ENCODE peak calls at places on chromosomes 7 and 10, in four cellular contexts. W is GM04504, U is mammary epithelial cell, B is fibroblast of pulmonary artery. H is an unnamed sample.

GRCh38 chr10:88841316-88842111 is 10.1 kb downstream of the ANKRD22 start:
- DNase-seq in W (no peak), B (no peak), U (no peak), H (no peak)

GRCh38 chr10:115969591-115969990 is 303.4 kb downstream of the GFRA1 start:
- DNase-seq in U (no peak), B (no peak), W (no peak), H (no peak)

GRCh38 chr7:103348452-103348851 is 1.0 kb downstream of the PSMC2 start:
- DNase-seq in W (no peak), U (no peak), B (no peak), H (no peak)

GRCh38 chr7:50838675-50839377 is 56.1 kb upstream of the GRB10 start:
- DNase-seq in B (peak), U (no peak), W (peak), H (no peak)

GRCh38 chr7:27709137-27710075 is 30.6 kb upstream of the TAX1BP1 start:
- DNase-seq in B (peak), W (peak), U (peak), H (no peak)

GRCh38 chr10:94403823-94404228 is 1.5 kb downstream of the TBC1D12 start:
- DNase-seq in W (no peak), B (no peak), U (peak), H (no peak)

GRCh38 chr10:79007843-79008319 is 60.9 kb upstream of the ZMIZ1 start:
- DNase-seq in B (peak), U (no peak), W (no peak), H (no peak)

GRCh38 chr7:13852281-13852968 is 137.0 kb downstream of the ETV1 start:
- DNase-seq in B (peak), W (no peak), U (peak), H (no peak)

GRCh38 chr7:15558747-15559146 is 3.1 kb downstream of the AGMO start:
- DNase-seq in B (peak), W (no peak), U (no peak), H (no peak)

GRCh38 chr10:112526130-112526529 is 79.1 kb downstream of the VTI1A start:
- DNase-seq in B (no peak), U (no peak), W (no peak), H (no peak)

GRCh38 chr10:113424304-113424721 is 128.5 kb upstream of the HABP2 start:
- DNase-seq in W (no peak), U (no peak), B (no peak), H (no peak)

GRCh38 chr7:54831644-54832095 is 72.7 kb upstream of the SEC61G start:
- DNase-seq in W (no peak), U (peak), B (no peak), H (no peak)

GRCh38 chr7:40234046-40234445 is 99.2 kb downstream of the SUGCT start:
- DNase-seq in W (no peak), U (no peak), B (no peak), H (no peak)

GRCh38 chr10:61899045-61899444 is 2.5 kb upstream of the ARID5B start:
- DNase-seq in B (peak), W (no peak), U (peak), H (no peak)

GRCh38 chr7:39394105-39394504 is 172.1 kb upstream of the YAE1 start:
- DNase-seq in U (no peak), W (no peak), B (no peak), H (no peak)

GRCh38 chr7:1810521-1810920 is 140.4 kb downstream of the ELFN1 start:
- DNase-seq in U (no peak), W (no peak), B (no peak), H (no peak)

GRCh38 chr7:93890464-93891068 is at the start of gene TFPI2:
- DNase-seq in B (peak), U (peak), W (no peak), H (peak)

GRCh38 chr7:111855842-111856227 is 293.5 kb upstream of the IMMP2L start:
- DNase-seq in U (no peak), W (no peak), B (peak), H (no peak)

GRCh38 chr7:73762659-73762999 is 7.4 kb downstream of the CLDN3 start:
- DNase-seq in W (no peak), U (no peak), B (no peak), H (no peak)

GRCh38 chr10:112388548-112388947 is 14.6 kb downstream of the ACSL5 start:
- DNase-seq in B (no peak), W (no peak), U (no peak), H (no peak)

H was measured in lower lobe of right lung.